ENCODE peak calls at places on chromosomes 4 and X, in six cellular contexts. One of them, this sample, is unnamed. For H3K9me2 and H3K4me1, the result is how much of the 10 kb centered on the place peaks cover.

GRCh38 chr4:150258569-150258968 is 180.3 kb downstream of the DCLK2 start:
- DNase-seq in PC-3: no peak
- DNase-seq in GM23248: no peak
- DNase-seq in hepatocyte: no peak
- DNase-seq in GM23338: no peak
- DNase-seq in MM.1S: no peak
- DNase-seq in this sample: no peak

GRCh38 chr4:141376769-141377168 is 156.1 kb downstream of the ZNF330 start:
- DNase-seq in PC-3: no peak
- DNase-seq in GM23248: no peak
- DNase-seq in hepatocyte: no peak
- DNase-seq in GM23338: no peak
- DNase-seq in MM.1S: no peak
- DNase-seq in this sample: no peak

GRCh38 chr4:80006935-80007744 is 65.9 kb downstream of the ANTXR2 start:
- DNase-seq in PC-3: no peak
- DNase-seq in GM23248: no peak
- DNase-seq in hepatocyte: peak
- DNase-seq in GM23338: no peak
- DNase-seq in MM.1S: peak
- DNase-seq in this sample: no peak

GRCh38 chrX:724256-724655 is 93.7 kb downstream of the SHOX start:
- DNase-seq in PC-3: no peak
- DNase-seq in GM23248: peak
- DNase-seq in hepatocyte: no peak
- DNase-seq in GM23338: no peak
- DNase-seq in MM.1S: no peak
- DNase-seq in this sample: no peak

GRCh38 chrX:7233632-7234406 is 85.9 kb upstream of the PUDP start:
- DNase-seq in PC-3: no peak
- DNase-seq in GM23248: no peak
- DNase-seq in hepatocyte: no peak
- DNase-seq in GM23338: peak
- DNase-seq in MM.1S: no peak
- DNase-seq in this sample: no peak

GRCh38 chrX:123884809-123885408 is 25.1 kb downstream of the XIAP start:
- DNase-seq in PC-3: peak
- DNase-seq in GM23248: peak
- DNase-seq in hepatocyte: peak
- DNase-seq in GM23338: peak
- DNase-seq in MM.1S: peak
- DNase-seq in this sample: peak

GRCh38 chr4:5747746-5748365 is 36.9 kb downstream of the EVC start:
- DNase-seq in PC-3: peak
- DNase-seq in GM23248: peak
- DNase-seq in hepatocyte: peak
- DNase-seq in GM23338: no peak
- DNase-seq in MM.1S: no peak
- DNase-seq in this sample: no peak

GRCh38 chrX:16700734-16701133 is 11.7 kb downstream of the CTPS2 start:
- DNase-seq in PC-3: no peak
- DNase-seq in GM23248: peak
- DNase-seq in hepatocyte: no peak
- DNase-seq in GM23338: no peak
- DNase-seq in MM.1S: no peak
- DNase-seq in this sample: no peak

GRCh38 chrX:136941396-136942337 is 61.1 kb upstream of the RBMX start:
- DNase-seq in PC-3: peak
- DNase-seq in GM23248: no peak
- DNase-seq in hepatocyte: no peak
- DNase-seq in GM23338: no peak
- DNase-seq in MM.1S: no peak
- DNase-seq in this sample: no peak

GRCh38 chrX:45769919-45770582 is 569.4 kb upstream of the DIPK2B start:
- DNase-seq in PC-3: peak
- DNase-seq in GM23248: peak
- DNase-seq in hepatocyte: peak
- DNase-seq in GM23338: no peak
- DNase-seq in MM.1S: no peak
- DNase-seq in this sample: peak

GRCh38 chr4:46946914-46947313 is 37.9 kb upstream of the COX7B2 start:
- DNase-seq in PC-3: no peak
- DNase-seq in GM23248: peak
- DNase-seq in hepatocyte: no peak
- DNase-seq in GM23338: no peak
- DNase-seq in MM.1S: no peak
- DNase-seq in this sample: peak

GRCh38 chr4:3257691-3258482 is 8.9 kb downstream of the MSANTD1 start:
- DNase-seq in PC-3: peak
- DNase-seq in GM23248: peak
- DNase-seq in hepatocyte: no peak
- DNase-seq in GM23338: no peak
- DNase-seq in MM.1S: no peak
- DNase-seq in this sample: peak

GRCh38 chr4:141131738-141132688 is 1.3 kb downstream of the RNF150 start:
- DNase-seq in PC-3: no peak
- DNase-seq in GM23248: peak
- DNase-seq in hepatocyte: peak
- DNase-seq in GM23338: peak
- DNase-seq in MM.1S: no peak
- DNase-seq in this sample: no peak

GRCh38 chrX:20066968-20067708 is 49.6 kb downstream of the MAP7D2 start:
- DNase-seq in PC-3: peak
- DNase-seq in GM23248: peak
- DNase-seq in hepatocyte: peak
- DNase-seq in GM23338: peak
- DNase-seq in MM.1S: peak
- DNase-seq in this sample: peak

GRCh38 chr4:144582975-144583374 is 63.0 kb upstream of the HHIP start:
- DNase-seq in PC-3: peak
- DNase-seq in GM23248: peak
- DNase-seq in hepatocyte: peak
- DNase-seq in GM23338: no peak
- DNase-seq in MM.1S: no peak
- DNase-seq in this sample: no peak

GRCh38 chrX:38347136-38347535 is 5.3 kb upstream of the OTC start:
- DNase-seq in PC-3: peak
- DNase-seq in GM23248: peak
- DNase-seq in hepatocyte: peak
- DNase-seq in GM23338: peak
- DNase-seq in MM.1S: no peak
- DNase-seq in this sample: no peak

GRCh38 chr4:44160776-44161377 is 287.7 kb downstream of the KCTD8 start:
- DNase-seq in PC-3: no peak
- DNase-seq in GM23248: no peak
- DNase-seq in hepatocyte: no peak
- DNase-seq in GM23338: no peak
- DNase-seq in MM.1S: no peak
- DNase-seq in this sample: no peak

GRCh38 chr4:81304871-81305270 is 89.8 kb upstream of the PRKG2 start:
- DNase-seq in PC-3: no peak
- DNase-seq in GM23248: no peak
- DNase-seq in hepatocyte: no peak
- DNase-seq in GM23338: no peak
- DNase-seq in MM.1S: no peak
- DNase-seq in this sample: no peak

GRCh38 chrX:47558436-47558835 is 2.6 kb upstream of the ARAF start:
- DNase-seq in PC-3: no peak
- DNase-seq in GM23248: no peak
- DNase-seq in hepatocyte: no peak
- DNase-seq in GM23338: no peak
- DNase-seq in MM.1S: no peak
- DNase-seq in this sample: no peak

DNA sequence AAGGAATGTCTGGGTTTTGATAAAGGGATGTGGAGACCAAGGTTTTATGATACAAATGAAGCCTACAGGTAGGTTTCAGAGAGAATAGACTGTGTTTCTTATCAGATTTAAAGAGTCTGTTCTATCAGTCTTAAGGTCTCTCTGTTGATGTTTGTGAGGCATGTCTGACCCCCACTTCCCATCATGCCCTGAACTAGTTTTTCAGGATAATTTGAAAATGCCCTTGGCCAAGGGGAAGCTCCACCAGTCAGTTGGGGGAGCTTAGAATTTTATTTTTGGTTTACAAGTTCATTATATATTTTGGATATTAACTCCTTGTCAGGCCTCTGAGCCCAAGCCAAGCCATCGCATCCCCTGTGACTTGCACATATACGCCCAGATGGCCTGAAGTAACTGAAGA is 18.6 kb downstream of the C4orf51 start:
- DNase-seq in PC-3: no peak
- DNase-seq in GM23248: no peak
- DNase-seq in hepatocyte: no peak
- DNase-seq in GM23338: no peak
- DNase-seq in MM.1S: no peak
- DNase-seq in this sample: no peak
- H3K9me2 ChIP-seq in PC-3: under half
- H3K9me2 ChIP-seq in GM23248: under half
- H3K9me2 ChIP-seq in hepatocyte: under half
- H3K9me2 ChIP-seq in GM23338: under half
- H3K9me2 ChIP-seq in MM.1S: under half
- H3K9me2 ChIP-seq in this sample: under half

DNA sequence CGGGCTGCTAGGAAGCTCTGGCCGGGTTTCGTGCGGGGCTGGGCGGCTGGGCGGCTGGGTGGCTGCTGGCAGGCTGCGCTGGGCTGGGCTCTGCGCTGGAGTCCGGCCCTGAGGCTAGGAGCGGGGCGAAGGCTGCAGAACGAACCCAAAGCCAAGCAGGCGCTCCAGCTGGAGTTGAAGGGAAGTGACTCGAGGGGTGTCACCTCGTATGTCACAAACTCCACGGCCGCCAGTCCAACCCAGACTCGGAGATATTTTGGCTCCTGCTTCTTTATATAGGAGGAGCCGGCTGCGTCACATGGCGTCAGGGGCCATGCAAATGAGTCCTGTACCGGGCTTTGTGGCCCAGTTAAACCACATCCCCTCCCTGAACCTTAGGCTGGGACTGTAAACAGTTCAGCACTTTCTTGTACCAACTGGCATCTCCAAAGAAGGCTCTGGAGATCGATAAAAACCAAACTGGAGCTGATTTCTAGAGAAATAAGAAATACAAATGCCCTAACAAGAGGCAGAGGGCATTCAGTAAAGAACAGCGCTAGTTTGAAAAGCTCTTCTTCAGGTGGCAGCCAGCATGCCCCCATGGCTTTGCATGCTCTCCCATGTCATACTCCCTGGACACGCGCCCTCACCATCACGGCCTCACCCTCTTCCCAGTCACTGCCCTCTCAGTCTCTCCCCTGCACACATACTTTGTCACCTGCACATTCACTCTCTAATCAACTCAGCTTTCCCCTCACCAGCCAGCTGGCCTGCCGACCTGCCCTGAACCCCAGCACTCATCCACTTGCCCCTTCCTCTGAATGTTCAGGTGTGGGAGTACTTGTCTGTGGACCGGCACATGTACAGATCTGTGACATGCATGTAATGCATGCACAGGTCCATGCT is 58.5 kb downstream of the TSC22D3 start:
- DNase-seq in PC-3: peak
- DNase-seq in GM23248: peak
- DNase-seq in hepatocyte: peak
- DNase-seq in GM23338: peak
- DNase-seq in MM.1S: peak
- DNase-seq in this sample: peak
- H3K4me1 ChIP-seq in PC-3: under half
- H3K4me1 ChIP-seq in GM23248: under half
- H3K4me1 ChIP-seq in hepatocyte: half or more
- H3K4me1 ChIP-seq in GM23338: under half
- H3K4me1 ChIP-seq in MM.1S: under half
- H3K4me1 ChIP-seq in this sample: under half

GRCh38 chrX:40006025-40007017 is 91.4 kb downstream of the BCOR start:
- DNase-seq in PC-3: no peak
- DNase-seq in GM23248: peak
- DNase-seq in hepatocyte: peak
- DNase-seq in GM23338: peak
- DNase-seq in MM.1S: peak
- DNase-seq in this sample: no peak
- TF ChIP-seq EZH2 in PC-3: no peak
- TF ChIP-seq EZH2 in GM23248: no peak
- TF ChIP-seq EZH2 in hepatocyte: no peak
- TF ChIP-seq EZH2 in GM23338: no peak
- TF ChIP-seq EZH2 in MM.1S: no peak
- TF ChIP-seq EZH2 in this sample: no peak

GRCh38 chrX:25531096-25531495 is 515.3 kb upstream of the ARX start:
- DNase-seq in PC-3: no peak
- DNase-seq in GM23248: no peak
- DNase-seq in hepatocyte: peak
- DNase-seq in GM23338: no peak
- DNase-seq in MM.1S: no peak
- DNase-seq in this sample: no peak

GRCh38 chrX:25534096-25534495 is 518.3 kb upstream of the ARX start:
- DNase-seq in PC-3: no peak
- DNase-seq in GM23248: no peak
- DNase-seq in hepatocyte: no peak
- DNase-seq in GM23338: no peak
- DNase-seq in MM.1S: no peak
- DNase-seq in this sample: no peak

DNA sequence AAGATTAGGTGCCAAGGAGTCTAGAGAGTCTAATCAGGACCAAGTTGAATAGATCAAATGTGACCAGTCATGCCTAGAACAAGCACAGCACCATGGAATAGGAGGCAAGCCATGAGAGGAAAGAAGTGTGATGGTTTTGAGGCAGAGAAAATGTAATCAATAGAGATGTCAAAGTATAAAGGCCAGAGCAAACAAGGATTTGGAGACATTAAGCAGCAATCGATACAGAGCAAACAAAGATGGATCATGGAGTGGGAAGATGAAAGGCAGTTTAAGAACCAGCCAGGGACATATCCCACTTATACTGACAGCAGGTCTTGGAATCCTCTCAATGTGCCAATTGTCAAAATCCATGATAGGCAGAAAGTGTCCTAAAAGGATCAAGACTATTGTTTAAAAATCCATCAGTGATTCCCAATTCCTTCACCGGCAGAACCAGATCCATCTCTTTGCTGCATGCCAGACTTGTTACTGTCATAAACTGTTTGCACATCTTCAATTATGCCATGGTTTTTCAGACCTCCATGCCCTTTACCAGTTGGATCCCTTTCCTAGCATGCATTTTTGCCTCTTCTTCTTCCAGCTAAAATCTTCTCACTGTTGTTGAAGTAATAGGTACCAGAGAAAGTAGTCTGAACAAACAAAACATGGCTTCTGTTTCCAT is 520.7 kb upstream of the ARX start:
- DNase-seq in PC-3: no peak
- DNase-seq in GM23248: no peak
- DNase-seq in hepatocyte: no peak
- DNase-seq in GM23338: no peak
- DNase-seq in MM.1S: no peak
- DNase-seq in this sample: no peak
- H3K9me2 ChIP-seq in PC-3: under half
- H3K9me2 ChIP-seq in GM23248: under half
- H3K9me2 ChIP-seq in hepatocyte: under half
- H3K9me2 ChIP-seq in GM23338: under half
- H3K9me2 ChIP-seq in MM.1S: under half
- H3K9me2 ChIP-seq in this sample: under half

GRCh38 chr4:168360271-168360670 is 41.7 kb upstream of the DDX60 start:
- DNase-seq in PC-3: no peak
- DNase-seq in GM23248: no peak
- DNase-seq in hepatocyte: no peak
- DNase-seq in GM23338: no peak
- DNase-seq in MM.1S: no peak
- DNase-seq in this sample: no peak
- H3K4me1 ChIP-seq in PC-3: under half
- H3K4me1 ChIP-seq in GM23248: under half
- H3K4me1 ChIP-seq in hepatocyte: under half
- H3K4me1 ChIP-seq in GM23338: under half
- H3K4me1 ChIP-seq in MM.1S: under half
- H3K4me1 ChIP-seq in this sample: under half

GRCh38 chrX:138711399-138712347 is at the start of gene FGF13:
- DNase-seq in PC-3: peak
- DNase-seq in GM23248: peak
- DNase-seq in hepatocyte: peak
- DNase-seq in GM23338: peak
- DNase-seq in MM.1S: peak
- DNase-seq in this sample: no peak
- TF ChIP-seq EZH2 in PC-3: no peak
- TF ChIP-seq EZH2 in GM23248: no peak
- TF ChIP-seq EZH2 in hepatocyte: no peak
- TF ChIP-seq EZH2 in GM23338: no peak
- TF ChIP-seq EZH2 in MM.1S: no peak
- TF ChIP-seq EZH2 in this sample: no peak